ENCODE peak calls at places on chromosomes 11 and 22, in seven cellular contexts. One of them, this sample, is unnamed.

GRCh38 chr11:128155590-128155989 is 431.8 kb downstream of the ETS1 start:
- DNase-seq in thyroid gland: no peak
- DNase-seq in endothelial cell of umbilical vein: no peak
- DNase-seq in testis: no peak
- DNase-seq in A549: no peak
- DNase-seq in right lobe of liver: no peak
- DNase-seq in heart right ventricle: no peak
- DNase-seq in this sample: no peak

GRCh38 chr11:62755086-62755615 is 1.2 kb upstream of the ZBTB3 start:
- DNase-seq in heart right ventricle: no peak
- DNase-seq in thyroid gland: no peak
- DNase-seq in endothelial cell of umbilical vein: no peak
- DNase-seq in testis: no peak
- DNase-seq in A549: no peak
- DNase-seq in right lobe of liver: no peak
- DNase-seq in this sample: peak; percentile 24

GRCh38 chr11:45889966-45890365 is 4.5 kb downstream of the MAPK8IP1 start:
- DNase-seq in heart right ventricle: no peak
- DNase-seq in right lobe of liver: no peak
- DNase-seq in A549: no peak
- DNase-seq in endothelial cell of umbilical vein: no peak
- DNase-seq in thyroid gland: no peak
- DNase-seq in testis: no peak
- DNase-seq in this sample: peak; percentile 53

GRCh38 chr11:69914286-69915150 is 95.3 kb upstream of the FGF3 start:
- DNase-seq in right lobe of liver: peak; percentile 42
- DNase-seq in A549: no peak
- DNase-seq in heart right ventricle: no peak
- DNase-seq in endothelial cell of umbilical vein: no peak
- DNase-seq in thyroid gland: no peak
- DNase-seq in testis: no peak
- DNase-seq in this sample: peak; percentile 63

GRCh38 chr11:76208438-76208828 is 2.1 kb upstream of the WNT11 start:
- DNase-seq in heart right ventricle: peak; percentile 21
- DNase-seq in A549: no peak
- DNase-seq in right lobe of liver: no peak
- DNase-seq in endothelial cell of umbilical vein: no peak
- DNase-seq in testis: no peak
- DNase-seq in thyroid gland: peak; percentile 9
- DNase-seq in this sample: no peak

GRCh38 chr11:134466035-134466908 is 54.2 kb upstream of the B3GAT1 start:
- DNase-seq in heart right ventricle: no peak
- DNase-seq in testis: no peak
- DNase-seq in right lobe of liver: peak; percentile 60
- DNase-seq in endothelial cell of umbilical vein: no peak
- DNase-seq in A549: no peak
- DNase-seq in thyroid gland: peak; percentile 53
- DNase-seq in this sample: no peak

GRCh38 chr22:48782817-48783511 is 1044.7 kb downstream of the BRD1 start:
- DNase-seq in heart right ventricle: no peak
- DNase-seq in thyroid gland: no peak
- DNase-seq in A549: peak; percentile 10
- DNase-seq in endothelial cell of umbilical vein: no peak
- DNase-seq in testis: no peak
- DNase-seq in right lobe of liver: no peak
- DNase-seq in this sample: no peak

GRCh38 chr22:41966225-41966606 is 3.0 kb upstream of the SEPTIN3 start:
- DNase-seq in endothelial cell of umbilical vein: no peak
- DNase-seq in right lobe of liver: no peak
- DNase-seq in thyroid gland: no peak
- DNase-seq in testis: no peak
- DNase-seq in heart right ventricle: no peak
- DNase-seq in A549: no peak
- DNase-seq in this sample: no peak

GRCh38 chr11:113447621-113448310 is 27.4 kb downstream of the DRD2 start:
- DNase-seq in thyroid gland: no peak
- DNase-seq in testis: no peak
- DNase-seq in endothelial cell of umbilical vein: no peak
- DNase-seq in heart right ventricle: no peak
- DNase-seq in A549: no peak
- DNase-seq in right lobe of liver: no peak
- DNase-seq in this sample: no peak

GRCh38 chr11:83152245-83152644 is 4.7 kb upstream of the PCF11 start:
- DNase-seq in A549: no peak
- DNase-seq in endothelial cell of umbilical vein: no peak
- DNase-seq in thyroid gland: no peak
- DNase-seq in testis: no peak
- DNase-seq in right lobe of liver: no peak
- DNase-seq in heart right ventricle: no peak
- DNase-seq in this sample: no peak

DNA sequence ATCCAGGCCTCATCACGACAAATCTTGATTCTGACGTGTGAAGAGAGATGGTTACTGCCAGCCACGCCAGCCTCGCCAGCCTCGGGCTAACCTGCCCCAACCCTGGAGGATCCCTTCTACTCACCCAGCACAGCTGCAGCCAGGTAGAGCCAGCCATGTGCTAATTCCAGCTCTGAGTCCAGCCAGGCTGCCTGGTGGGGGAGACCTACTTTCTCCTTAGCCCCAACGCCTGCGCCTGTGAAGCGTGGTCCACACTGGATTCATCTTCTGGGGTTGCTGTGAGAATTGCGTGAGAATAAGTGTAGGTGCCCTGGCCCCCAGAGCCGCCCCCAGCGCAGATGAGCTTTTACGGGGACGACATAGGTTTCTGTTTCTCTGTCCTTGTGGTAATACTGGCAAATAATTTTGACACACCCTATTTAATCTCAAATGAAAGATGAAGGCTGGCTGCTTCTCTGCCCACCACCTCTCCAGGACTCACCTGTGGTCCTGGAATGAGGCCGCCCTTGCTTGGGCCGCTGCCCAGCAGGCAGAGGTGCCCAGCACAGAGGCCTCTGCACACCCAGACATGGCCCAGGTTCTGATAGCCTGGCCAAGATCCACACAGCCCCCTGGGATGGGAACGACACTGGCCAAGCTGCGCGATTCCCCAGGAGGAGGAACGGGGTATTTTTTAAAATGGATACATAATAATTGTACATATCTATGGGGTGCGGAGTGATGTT is 528.4 kb downstream of the TBC1D22A start:
- DNase-seq in testis: no peak
- DNase-seq in A549: no peak
- DNase-seq in right lobe of liver: peak; percentile 38
- DNase-seq in heart right ventricle: no peak
- DNase-seq in endothelial cell of umbilical vein: no peak
- DNase-seq in thyroid gland: no peak
- DNase-seq in this sample: no peak
- H3K9me3 ChIP-seq in testis: no peaks in the 10 kb centered on the region
- H3K9me3 ChIP-seq in A549: no peaks in the 10 kb centered on the region
- H3K9me3 ChIP-seq in right lobe of liver: no peaks in the 10 kb centered on the region
- H3K9me3 ChIP-seq in heart right ventricle: no peaks in the 10 kb centered on the region
- H3K9me3 ChIP-seq in endothelial cell of umbilical vein: no peaks in the 10 kb centered on the region
- H3K9me3 ChIP-seq in thyroid gland: no peaks in the 10 kb centered on the region
- H3K9me3 ChIP-seq in this sample: no peaks in the 10 kb centered on the region

DNA sequence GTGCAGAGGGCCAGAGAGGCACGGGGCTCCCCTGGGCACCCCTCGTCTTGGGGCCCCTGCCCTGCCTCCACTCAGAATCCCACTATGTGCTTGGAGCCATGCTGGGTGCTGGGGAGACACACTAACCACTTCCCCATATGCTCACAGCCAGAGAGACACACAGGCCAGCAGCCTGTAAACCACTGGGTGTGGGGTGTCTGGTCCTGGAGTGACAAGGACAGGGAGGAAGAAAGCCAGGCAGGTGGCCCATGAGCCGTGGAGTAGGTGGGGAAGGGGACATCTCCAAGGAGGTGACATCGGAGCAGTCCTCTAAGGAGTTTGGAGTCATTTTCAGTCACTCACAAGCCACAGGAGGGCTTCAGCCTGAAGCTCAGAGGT is 58.9 kb downstream of the CDKN1C start:
- DNase-seq in testis: no peak
- DNase-seq in heart right ventricle: no peak
- DNase-seq in right lobe of liver: no peak
- DNase-seq in A549: no peak
- DNase-seq in thyroid gland: no peak
- DNase-seq in endothelial cell of umbilical vein: no peak
- DNase-seq in this sample: no peak
- H3K4me3 ChIP-seq in testis: no peak overlapping the region
- H3K4me3 ChIP-seq in heart right ventricle: no peak overlapping the region
- H3K4me3 ChIP-seq in right lobe of liver: no peak overlapping the region
- H3K4me3 ChIP-seq in A549: no peak overlapping the region
- H3K4me3 ChIP-seq in thyroid gland: no peak overlapping the region
- H3K4me3 ChIP-seq in endothelial cell of umbilical vein: no peak overlapping the region
- H3K4me3 ChIP-seq in this sample: no peak overlapping the region

GRCh38 chr11:99534812-99535211 is 514.1 kb downstream of the CNTN5 start:
- DNase-seq in A549: no peak
- DNase-seq in testis: no peak
- DNase-seq in heart right ventricle: no peak
- DNase-seq in right lobe of liver: no peak
- DNase-seq in thyroid gland: no peak
- DNase-seq in endothelial cell of umbilical vein: no peak
- DNase-seq in this sample: no peak

GRCh38 chr11:99535406-99535805 is 514.7 kb downstream of the CNTN5 start:
- DNase-seq in testis: no peak
- DNase-seq in endothelial cell of umbilical vein: no peak
- DNase-seq in thyroid gland: no peak
- DNase-seq in A549: no peak
- DNase-seq in heart right ventricle: no peak
- DNase-seq in right lobe of liver: no peak
- DNase-seq in this sample: no peak

GRCh38 chr11:99535819-99536218 is 515.1 kb downstream of the CNTN5 start:
- DNase-seq in testis: no peak
- DNase-seq in right lobe of liver: no peak
- DNase-seq in A549: no peak
- DNase-seq in endothelial cell of umbilical vein: no peak
- DNase-seq in thyroid gland: no peak
- DNase-seq in heart right ventricle: no peak
- DNase-seq in this sample: no peak

GRCh38 chr11:99531468-99531867 is 510.7 kb downstream of the CNTN5 start:
- DNase-seq in A549: no peak
- DNase-seq in heart right ventricle: no peak
- DNase-seq in thyroid gland: no peak
- DNase-seq in endothelial cell of umbilical vein: no peak
- DNase-seq in testis: no peak
- DNase-seq in right lobe of liver: no peak
- DNase-seq in this sample: no peak
- H3K9me3 ChIP-seq in A549: no peaks in the 10 kb centered on the region
- H3K9me3 ChIP-seq in heart right ventricle: no peaks in the 10 kb centered on the region
- H3K9me3 ChIP-seq in thyroid gland: no peaks in the 10 kb centered on the region
- H3K9me3 ChIP-seq in endothelial cell of umbilical vein: peaks cover 3% of the 10 kb centered on the region
- H3K9me3 ChIP-seq in testis: no peaks in the 10 kb centered on the region
- H3K9me3 ChIP-seq in right lobe of liver: no peaks in the 10 kb centered on the region
- H3K9me3 ChIP-seq in this sample: no peaks in the 10 kb centered on the region

DNA sequence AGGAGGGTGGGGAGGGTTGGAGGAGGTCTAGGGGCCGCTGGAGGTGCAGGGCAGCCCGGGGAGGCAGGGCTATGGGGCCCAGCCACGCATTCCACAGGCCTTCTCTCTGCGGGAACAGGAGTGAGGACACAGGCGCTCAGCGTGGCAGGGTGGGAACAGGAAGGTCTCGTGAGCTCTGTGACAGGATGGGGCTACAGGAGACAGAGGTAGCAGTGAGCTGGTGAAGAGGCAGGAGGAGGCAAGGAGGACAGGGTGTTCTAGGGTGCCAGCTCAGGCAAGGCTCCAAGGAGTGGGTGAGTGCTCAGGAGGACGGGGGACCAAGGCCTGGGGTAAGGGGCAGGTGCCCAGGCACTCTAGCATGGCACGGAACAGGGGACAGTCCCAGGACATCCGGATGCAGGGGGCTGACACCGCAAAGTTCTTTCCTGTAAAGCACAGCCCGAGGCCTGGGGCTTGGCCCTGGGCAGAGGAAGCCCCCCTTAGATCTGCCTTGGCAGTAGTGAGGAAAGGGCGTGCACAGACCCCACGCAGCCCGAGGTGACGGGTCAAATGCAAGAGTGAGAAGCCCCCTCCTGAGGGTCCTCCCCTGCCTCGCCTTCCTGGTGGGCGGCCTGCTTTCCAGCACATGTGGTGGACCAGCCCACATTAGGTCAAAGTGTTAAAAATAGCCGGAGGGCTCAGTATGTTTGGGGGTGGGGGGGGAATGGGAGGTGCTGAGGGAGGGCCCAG is 4.7 kb upstream of the NEAT1 start:
- DNase-seq in right lobe of liver: peak; percentile 75
- DNase-seq in testis: peak; percentile 64
- DNase-seq in thyroid gland: peak; percentile 80
- DNase-seq in A549: no peak
- DNase-seq in heart right ventricle: no peak
- DNase-seq in endothelial cell of umbilical vein: peak; percentile 26
- DNase-seq in this sample: peak; percentile 88
- H3K4me3 ChIP-seq in right lobe of liver: peak overlapping the region; percentile 32
- H3K4me3 ChIP-seq in testis: no peak overlapping the region
- H3K4me3 ChIP-seq in thyroid gland: no peak overlapping the region
- H3K4me3 ChIP-seq in A549: peak overlapping the region; percentile 23
- H3K4me3 ChIP-seq in heart right ventricle: no peak overlapping the region
- H3K4me3 ChIP-seq in endothelial cell of umbilical vein: no peak overlapping the region
- H3K4me3 ChIP-seq in this sample: peak overlapping the region; percentile 80

GRCh38 chr11:129546266-129546665 is 170.6 kb downstream of the BARX2 start:
- DNase-seq in right lobe of liver: no peak
- DNase-seq in testis: no peak
- DNase-seq in thyroid gland: no peak
- DNase-seq in heart right ventricle: no peak
- DNase-seq in A549: no peak
- DNase-seq in endothelial cell of umbilical vein: no peak
- DNase-seq in this sample: no peak
- H3K9me3 ChIP-seq in right lobe of liver: no peaks in the 10 kb centered on the region
- H3K9me3 ChIP-seq in testis: no peaks in the 10 kb centered on the region
- H3K9me3 ChIP-seq in thyroid gland: no peaks in the 10 kb centered on the region
- H3K9me3 ChIP-seq in heart right ventricle: peaks cover 8% of the 10 kb centered on the region
- H3K9me3 ChIP-seq in A549: no peaks in the 10 kb centered on the region
- H3K9me3 ChIP-seq in endothelial cell of umbilical vein: no peaks in the 10 kb centered on the region
- H3K9me3 ChIP-seq in this sample: no peaks in the 10 kb centered on the region